ENCODE peak calls at places on chromosomes 16 and 17, in five cellular contexts. One of them, this sample, is unnamed.

GRCh38 chr17:74037320-74037719 is 166.2 kb upstream of the RPL38 start:
- DNase-seq in A549: no peak
- DNase-seq in heart left ventricle: no peak
- DNase-seq in fibroblast of the aortic adventitia: no peak
- DNase-seq in right lobe of liver: no peak
- DNase-seq in this sample: no peak

GRCh38 chr16:75256871-75257343 is 5.5 kb upstream of the BCAR1 start:
- DNase-seq in A549: no peak
- DNase-seq in heart left ventricle: peak; percentile 52
- DNase-seq in fibroblast of the aortic adventitia: peak; percentile 47
- DNase-seq in right lobe of liver: no peak
- DNase-seq in this sample: peak; percentile 59

GRCh38 chr17:39800540-39800939 is 62.8 kb downstream of the GRB7 start:
- DNase-seq in A549: no peak
- DNase-seq in heart left ventricle: no peak
- DNase-seq in fibroblast of the aortic adventitia: no peak
- DNase-seq in right lobe of liver: no peak
- DNase-seq in this sample: no peak

GRCh38 chr16:1531638-1531910 is 1.9 kb upstream of the TMEM204 start:
- DNase-seq in A549: no peak
- DNase-seq in heart left ventricle: peak; percentile 10
- DNase-seq in fibroblast of the aortic adventitia: no peak
- DNase-seq in right lobe of liver: peak; percentile 18
- DNase-seq in this sample: no peak

GRCh38 chr16:48687421-48688038 is 77.5 kb upstream of the N4BP1 start:
- DNase-seq in A549: peak; percentile 83
- DNase-seq in heart left ventricle: peak; percentile 27
- DNase-seq in fibroblast of the aortic adventitia: peak; percentile 76
- DNase-seq in right lobe of liver: peak; percentile 43
- DNase-seq in this sample: peak; percentile 65

GRCh38 chr17:64411999-64412771 is 21.5 kb upstream of the PECAM1 start:
- DNase-seq in A549: no peak
- DNase-seq in heart left ventricle: peak; percentile 72
- DNase-seq in fibroblast of the aortic adventitia: peak; percentile 24
- DNase-seq in right lobe of liver: peak; percentile 55
- DNase-seq in this sample: peak; percentile 14

GRCh38 chr17:64159051-64159590 is 29.2 kb upstream of the ERN1 start:
- DNase-seq in A549: no peak
- DNase-seq in heart left ventricle: no peak
- DNase-seq in fibroblast of the aortic adventitia: no peak
- DNase-seq in right lobe of liver: no peak
- DNase-seq in this sample: no peak

GRCh38 chr17:7745748-7746470 is 28.4 kb downstream of the DNAH2 start:
- DNase-seq in A549: peak; percentile 75
- DNase-seq in heart left ventricle: no peak
- DNase-seq in fibroblast of the aortic adventitia: peak; percentile 94
- DNase-seq in right lobe of liver: no peak
- DNase-seq in this sample: peak; percentile 82

GRCh38 chr17:41440531-41441033 is at the start of gene KRT38:
- DNase-seq in A549: no peak
- DNase-seq in heart left ventricle: no peak
- DNase-seq in fibroblast of the aortic adventitia: no peak
- DNase-seq in right lobe of liver: no peak
- DNase-seq in this sample: no peak

GRCh38 chr17:48611681-48612455 is 1.1 kb upstream of the HOXB7 start:
- DNase-seq in A549: peak; percentile 70
- DNase-seq in heart left ventricle: no peak
- DNase-seq in fibroblast of the aortic adventitia: no peak
- DNase-seq in right lobe of liver: no peak
- DNase-seq in this sample: peak; percentile 61

GRCh38 chr16:87963400-87963799 is 12.2 kb downstream of the BANP start:
- DNase-seq in A549: no peak
- DNase-seq in heart left ventricle: peak; percentile 48
- DNase-seq in fibroblast of the aortic adventitia: peak; percentile 89
- DNase-seq in right lobe of liver: no peak
- DNase-seq in this sample: peak; percentile 87

GRCh38 chr17:39926588-39927100 is 757 bp downstream of the ORMDL3 start:
- DNase-seq in A549: peak; percentile 62
- DNase-seq in heart left ventricle: peak; percentile 33
- DNase-seq in fibroblast of the aortic adventitia: peak; percentile 59
- DNase-seq in right lobe of liver: peak; percentile 80
- DNase-seq in this sample: peak; percentile 16

GRCh38 chr17:32931686-32932085 is 3.7 kb downstream of the TMEM98 start:
- DNase-seq in A549: no peak
- DNase-seq in heart left ventricle: no peak
- DNase-seq in fibroblast of the aortic adventitia: no peak
- DNase-seq in right lobe of liver: no peak
- DNase-seq in this sample: no peak

GRCh38 chr17:30969989-30970680 is 704 bp upstream of the RNF135 start:
- DNase-seq in A549: peak; percentile 57
- DNase-seq in heart left ventricle: no peak
- DNase-seq in fibroblast of the aortic adventitia: peak; percentile 62
- DNase-seq in right lobe of liver: no peak
- DNase-seq in this sample: peak; percentile 41

GRCh38 chr16:79988721-79989220 is 388.2 kb upstream of the MAF start:
- DNase-seq in A549: no peak
- DNase-seq in heart left ventricle: no peak
- DNase-seq in fibroblast of the aortic adventitia: no peak
- DNase-seq in right lobe of liver: no peak
- DNase-seq in this sample: no peak

GRCh38 chr16:74774223-74775139 is at the start of gene FA2H:
- DNase-seq in A549: peak; percentile 96
- DNase-seq in heart left ventricle: peak; percentile 44
- DNase-seq in fibroblast of the aortic adventitia: no peak
- DNase-seq in right lobe of liver: peak; percentile 86
- DNase-seq in this sample: peak; percentile 24

GRCh38 chr17:30554839-30555751 is 77.9 kb downstream of the GOSR1 start:
- DNase-seq in A549: no peak
- DNase-seq in heart left ventricle: no peak
- DNase-seq in fibroblast of the aortic adventitia: peak; percentile 32
- DNase-seq in right lobe of liver: no peak
- DNase-seq in this sample: no peak

GRCh38 chr16:46757339-46758050 is 9.4 kb upstream of the MYLK3 start:
- DNase-seq in A549: no peak
- DNase-seq in heart left ventricle: peak; percentile 88
- DNase-seq in fibroblast of the aortic adventitia: no peak
- DNase-seq in right lobe of liver: no peak
- DNase-seq in this sample: no peak

GRCh38 chr17:83080641-83081560 is 1.5 kb downstream of the METRNL start:
- DNase-seq in A549: no peak
- DNase-seq in heart left ventricle: no peak
- DNase-seq in fibroblast of the aortic adventitia: no peak
- DNase-seq in right lobe of liver: peak; percentile 55
- DNase-seq in this sample: no peak

GRCh38 chr16:85376292-85377095 is 236.6 kb upstream of the GSE1 start:
- DNase-seq in A549: no peak
- DNase-seq in heart left ventricle: peak; percentile 58
- DNase-seq in fibroblast of the aortic adventitia: no peak
- DNase-seq in right lobe of liver: peak; percentile 84
- DNase-seq in this sample: no peak

GRCh38 chr17:17463821-17464220 is 13.0 kb upstream of the MED9 start:
- DNase-seq in A549: no peak
- DNase-seq in heart left ventricle: no peak
- DNase-seq in fibroblast of the aortic adventitia: no peak
- DNase-seq in right lobe of liver: no peak
- DNase-seq in this sample: no peak

GRCh38 chr16:1027416-1027815 is 45.1 kb upstream of the SSTR5 start:
- DNase-seq in A549: no peak
- DNase-seq in heart left ventricle: no peak
- DNase-seq in fibroblast of the aortic adventitia: no peak
- DNase-seq in right lobe of liver: no peak
- DNase-seq in this sample: no peak

GRCh38 chr16:1989826-1990335 is at the start of gene SYNGR3:
- DNase-seq in A549: no peak
- DNase-seq in heart left ventricle: no peak
- DNase-seq in fibroblast of the aortic adventitia: no peak
- DNase-seq in right lobe of liver: peak; percentile 26
- DNase-seq in this sample: no peak

GRCh38 chr16:29819506-29819905 is 756 bp upstream of the MVP start:
- DNase-seq in A549: peak; percentile 49
- DNase-seq in heart left ventricle: no peak
- DNase-seq in fibroblast of the aortic adventitia: no peak
- DNase-seq in right lobe of liver: no peak
- DNase-seq in this sample: no peak

GRCh38 chr16:31148281-31148728 is 1.6 kb downstream of the PRSS36 start:
- DNase-seq in A549: no peak
- DNase-seq in heart left ventricle: no peak
- DNase-seq in fibroblast of the aortic adventitia: no peak
- DNase-seq in right lobe of liver: no peak
- DNase-seq in this sample: no peak

GRCh38 chr16:81709369-81709900 is 69.7 kb upstream of the PLCG2 start:
- DNase-seq in A549: no peak
- DNase-seq in heart left ventricle: no peak
- DNase-seq in fibroblast of the aortic adventitia: no peak
- DNase-seq in right lobe of liver: no peak
- DNase-seq in this sample: no peak

GRCh38 chr17:74459622-74460021 is 6.8 kb upstream of the CD300A start:
- DNase-seq in A549: no peak
- DNase-seq in heart left ventricle: no peak
- DNase-seq in fibroblast of the aortic adventitia: no peak
- DNase-seq in right lobe of liver: no peak
- DNase-seq in this sample: no peak

GRCh38 chr16:53435066-53435688 is 906 bp downstream of the RBL2 start:
- DNase-seq in A549: peak; percentile 85
- DNase-seq in heart left ventricle: peak; percentile 74
- DNase-seq in fibroblast of the aortic adventitia: peak; percentile 88
- DNase-seq in right lobe of liver: peak; percentile 71
- DNase-seq in this sample: peak; percentile 85

GRCh38 chr16:85303354-85303883 is 191.1 kb upstream of the CIBAR2 start:
- DNase-seq in A549: peak; percentile 89
- DNase-seq in heart left ventricle: peak; percentile 58
- DNase-seq in fibroblast of the aortic adventitia: no peak
- DNase-seq in right lobe of liver: peak; percentile 72
- DNase-seq in this sample: peak; percentile 17

GRCh38 chr16:71205482-71206131 is 24.9 kb downstream of the HYDIN start:
- DNase-seq in A549: no peak
- DNase-seq in heart left ventricle: peak; percentile 29
- DNase-seq in fibroblast of the aortic adventitia: no peak
- DNase-seq in right lobe of liver: peak; percentile 30
- DNase-seq in this sample: no peak

GRCh38 chr17:72826602-72827001 is 265.9 kb downstream of the SLC39A11 start:
- DNase-seq in A549: peak; percentile 35
- DNase-seq in heart left ventricle: no peak
- DNase-seq in fibroblast of the aortic adventitia: no peak
- DNase-seq in right lobe of liver: no peak
- DNase-seq in this sample: peak; percentile 23

GRCh38 chr17:14793237-14793636 is 471.9 kb downstream of the PMP22 start:
- DNase-seq in A549: no peak
- DNase-seq in heart left ventricle: no peak
- DNase-seq in fibroblast of the aortic adventitia: peak; percentile 26
- DNase-seq in right lobe of liver: no peak
- DNase-seq in this sample: peak; percentile 36

GRCh38 chr16:89035013-89035697 is 58.1 kb upstream of the CBFA2T3 start:
- DNase-seq in A549: no peak
- DNase-seq in heart left ventricle: no peak
- DNase-seq in fibroblast of the aortic adventitia: no peak
- DNase-seq in right lobe of liver: peak; percentile 12
- DNase-seq in this sample: no peak

GRCh38 chr16:4115209-4115940 is 867 bp downstream of the ADCY9 start:
- DNase-seq in A549: peak; percentile 71
- DNase-seq in heart left ventricle: peak; percentile 61
- DNase-seq in fibroblast of the aortic adventitia: peak; percentile 70
- DNase-seq in right lobe of liver: peak; percentile 60
- DNase-seq in this sample: peak; percentile 59

GRCh38 chr16:88804552-88805339 is 1.2 kb downstream of the CDT1 start:
- DNase-seq in A549: peak; percentile 36
- DNase-seq in heart left ventricle: no peak
- DNase-seq in fibroblast of the aortic adventitia: no peak
- DNase-seq in right lobe of liver: no peak
- DNase-seq in this sample: no peak

DNA sequence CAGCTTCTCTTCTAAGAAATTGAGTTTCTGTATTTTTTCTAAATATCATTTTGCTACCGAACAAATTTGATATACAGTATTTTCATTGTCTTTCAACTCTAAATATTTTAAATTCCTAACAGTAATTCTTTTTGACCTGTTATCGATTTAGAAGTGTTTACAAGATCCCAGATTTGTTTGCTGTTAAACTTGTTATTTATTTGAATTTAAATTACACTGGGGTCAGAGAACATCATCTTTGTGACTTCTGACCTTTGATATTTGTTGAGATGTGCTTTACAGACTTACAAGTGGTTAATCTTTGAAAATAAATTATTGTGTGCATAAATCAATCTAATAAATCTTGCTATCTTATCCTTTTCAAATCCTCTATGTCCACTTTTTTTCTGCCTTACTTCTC is 94.2 kb downstream of the ARHGAP44 start:
- DNase-seq in A549: no peak
- DNase-seq in heart left ventricle: no peak
- DNase-seq in fibroblast of the aortic adventitia: no peak
- DNase-seq in right lobe of liver: no peak
- DNase-seq in this sample: no peak
- H3K4me3 ChIP-seq in A549: no peak overlapping the region
- H3K4me3 ChIP-seq in heart left ventricle: no peak overlapping the region
- H3K4me3 ChIP-seq in fibroblast of the aortic adventitia: no peak overlapping the region
- H3K4me3 ChIP-seq in right lobe of liver: no peak overlapping the region
- H3K4me3 ChIP-seq in this sample: no peak overlapping the region

GRCh38 chr16:11308493-11309283 is 27.6 kb upstream of the PRM1 start:
- DNase-seq in A549: no peak
- DNase-seq in heart left ventricle: no peak
- DNase-seq in fibroblast of the aortic adventitia: no peak
- DNase-seq in right lobe of liver: no peak
- DNase-seq in this sample: no peak
- TF ChIP-seq CTCF in A549: no peak
- TF ChIP-seq CTCF in heart left ventricle: no peak
- TF ChIP-seq CTCF in fibroblast of the aortic adventitia: no peak
- TF ChIP-seq CTCF in right lobe of liver: no peak
- TF ChIP-seq CTCF in this sample: no peak

GRCh38 chr17:62704381-62704971 is 77.0 kb downstream of the MRC2 start:
- DNase-seq in A549: peak; percentile 38
- DNase-seq in heart left ventricle: peak; percentile 48
- DNase-seq in fibroblast of the aortic adventitia: peak; percentile 16
- DNase-seq in right lobe of liver: no peak
- DNase-seq in this sample: peak; percentile 62
- H3K4me3 ChIP-seq in A549: peak overlapping the region; percentile 70
- H3K4me3 ChIP-seq in heart left ventricle: peak overlapping the region; percentile 74
- H3K4me3 ChIP-seq in fibroblast of the aortic adventitia: peak overlapping the region; percentile 64
- H3K4me3 ChIP-seq in right lobe of liver: peak overlapping the region; percentile 47
- H3K4me3 ChIP-seq in this sample: peak overlapping the region; percentile 59

GRCh38 chr17:2028737-2029136 is 1.2 kb upstream of the DPH1 start:
- DNase-seq in A549: no peak
- DNase-seq in heart left ventricle: no peak
- DNase-seq in fibroblast of the aortic adventitia: no peak
- DNase-seq in right lobe of liver: no peak
- DNase-seq in this sample: no peak
- TF ChIP-seq CTCF in A549: no peak
- TF ChIP-seq CTCF in heart left ventricle: no peak
- TF ChIP-seq CTCF in fibroblast of the aortic adventitia: no peak
- TF ChIP-seq CTCF in right lobe of liver: no peak
- TF ChIP-seq CTCF in this sample: no peak

This sample was measured in astrocyte of the spinal cord.